ENCODE peak calls at places on chromosomes 6 and 20, in six cellular contexts. N, H, Q, T, Y and X are unnamed samples. For H3K9me3, the result is how much of the 10 kb centered on the place peaks cover.

GRCh38 chr6:28977351-28978136 is 27.6 kb downstream of the ZNF311 start:
- DNase-seq in N (no peak), H (peak), Q (no peak), T (no peak), Y (no peak), X (no peak)

GRCh38 chr6:4714961-4715501 is 61.2 kb upstream of the CDYL start:
- DNase-seq in N (no peak), H (no peak), Q (no peak), T (peak), Y (no peak), X (no peak)

GRCh38 chr6:157554747-157555146 is 173.8 kb downstream of the ZDHHC14 start:
- DNase-seq in N (no peak), H (no peak), Q (no peak), T (no peak), Y (no peak), X (no peak)

GRCh38 chr20:54630582-54630981 is 155.2 kb downstream of the DOK5 start:
- DNase-seq in N (no peak), H (no peak), Q (no peak), T (no peak), Y (no peak), X (no peak)

GRCh38 chr20:47792021-47792618 is 6.8 kb upstream of the SULF2 start:
- DNase-seq in N (no peak), H (peak), Q (no peak), T (no peak), Y (peak), X (no peak)

GRCh38 chr6:160992323-160993314 is 1.1 kb downstream of the MAP3K4 start:
- DNase-seq in N (peak), H (no peak), Q (peak), T (peak), Y (peak), X (peak)

GRCh38 chr20:48527771-48528170 is 300.0 kb downstream of the PREX1 start:
- DNase-seq in N (no peak), H (no peak), Q (no peak), T (peak), Y (no peak), X (no peak)

GRCh38 chr20:48556956-48557355 is 270.8 kb downstream of the PREX1 start:
- DNase-seq in N (no peak), H (no peak), Q (no peak), T (no peak), Y (no peak), X (no peak)

GRCh38 chr6:4804095-4804494 is 27.9 kb downstream of the CDYL start:
- DNase-seq in N (no peak), H (no peak), Q (no peak), T (no peak), Y (no peak), X (no peak)

GRCh38 chr20:58597021-58597940 is 53.8 kb upstream of the STX16 start:
- DNase-seq in N (no peak), H (no peak), Q (no peak), T (no peak), Y (peak), X (no peak)

GRCh38 chr20:35312348-35312747 is 20.1 kb upstream of the FAM83C start:
- DNase-seq in N (no peak), H (no peak), Q (no peak), T (no peak), Y (no peak), X (no peak)

GRCh38 chr6:39339557-39340555 is 17.4 kb upstream of the KCNK16 start:
- DNase-seq in N (no peak), H (peak), Q (no peak), T (no peak), Y (no peak), X (no peak)

GRCh38 chr20:23924751-23925150 is 45.2 kb upstream of the CST5 start:
- DNase-seq in N (no peak), H (no peak), Q (no peak), T (no peak), Y (no peak), X (no peak)

GRCh38 chr6:32181890-32182529 is 2.0 kb downstream of the AGER start:
- DNase-seq in N (no peak), H (no peak), Q (no peak), T (no peak), Y (no peak), X (no peak)

GRCh38 chr6:128990349-128990748 is 107.4 kb downstream of the LAMA2 start:
- DNase-seq in N (no peak), H (no peak), Q (no peak), T (no peak), Y (no peak), X (no peak)

GRCh38 chr6:16438677-16439615 is 200.6 kb downstream of the GMPR start:
- DNase-seq in N (no peak), H (no peak), Q (no peak), T (no peak), Y (no peak), X (no peak)

GRCh38 chr20:5191829-5192569 is 65.2 kb downstream of the CDS2 start:
- DNase-seq in N (peak), H (no peak), Q (peak), T (no peak), Y (no peak), X (no peak)

GRCh38 chr6:55674672-55675071 is 95.7 kb upstream of the HMGCLL1 start:
- DNase-seq in N (no peak), H (no peak), Q (no peak), T (no peak), Y (no peak), X (no peak)

GRCh38 chr6:128697392-128697689 is 176.9 kb upstream of the PTPRK start:
- DNase-seq in N (no peak), H (no peak), Q (no peak), T (no peak), Y (no peak), X (no peak)

GRCh38 chr6:147077251-147077650 is 127.0 kb upstream of the STXBP5 start:
- DNase-seq in N (no peak), H (peak), Q (no peak), T (no peak), Y (peak), X (no peak)

GRCh38 chr20:47314647-47315338 is 41.7 kb downstream of the ZMYND8 start:
- DNase-seq in N (no peak), H (no peak), Q (no peak), T (no peak), Y (no peak), X (no peak)

GRCh38 chr20:63284544-63284949 is 8.4 kb upstream of the COL20A1 start:
- DNase-seq in N (no peak), H (no peak), Q (no peak), T (no peak), Y (no peak), X (no peak)

GRCh38 chr6:158876886-158877285 is 57.7 kb upstream of the EZR start:
- DNase-seq in N (no peak), H (no peak), Q (no peak), T (no peak), Y (no peak), X (no peak)

GRCh38 chr6:83852528-83853177 is 507 bp upstream of the RIPPLY2 start:
- DNase-seq in N (no peak), H (no peak), Q (no peak), T (no peak), Y (no peak), X (no peak)

GRCh38 chr6:101608724-101609123 is 215.2 kb downstream of the GRIK2 start:
- DNase-seq in N (no peak), H (no peak), Q (no peak), T (no peak), Y (no peak), X (no peak)

GRCh38 chr20:1467355-1468116 is 887 bp upstream of the NSFL1C start:
- DNase-seq in N (no peak), H (peak), Q (no peak), T (peak), Y (no peak), X (no peak)

GRCh38 chr6:151004415-151005024 is 139.0 kb downstream of the MTHFD1L start:
- DNase-seq in N (no peak), H (no peak), Q (no peak), T (no peak), Y (no peak), X (no peak)

GRCh38 chr6:144215402-144215931 is 65.2 kb downstream of the STX11 start:
- DNase-seq in N (no peak), H (peak), Q (no peak), T (no peak), Y (peak), X (peak)

GRCh38 chr6:3228046-3228671 is 706 bp upstream of the TUBB2B start:
- DNase-seq in N (no peak), H (no peak), Q (no peak), T (peak), Y (no peak), X (no peak)

GRCh38 chr6:15922510-15923307 is 206.2 kb upstream of the MYLIP start:
- DNase-seq in N (no peak), H (no peak), Q (no peak), T (no peak), Y (no peak), X (no peak)

GRCh38 chr6:23841116-23841515 is 284.9 kb upstream of the NRSN1 start:
- DNase-seq in N (no peak), H (no peak), Q (no peak), T (no peak), Y (no peak), X (no peak)

GRCh38 chr6:100466410-100467143 is 1.9 kb upstream of the SIM1 start:
- DNase-seq in N (no peak), H (no peak), Q (no peak), T (no peak), Y (no peak), X (no peak)

GRCh38 chr6:100463685-100464161 is 998 bp downstream of the SIM1 start:
- DNase-seq in N (no peak), H (no peak), Q (no peak), T (no peak), Y (no peak), X (no peak)

GRCh38 chr6:100464162-100464851 is 414 bp downstream of the SIM1 start:
- DNase-seq in N (no peak), H (no peak), Q (no peak), T (peak), Y (no peak), X (no peak)

GRCh38 chr6:100465701-100466409 is 1.1 kb upstream of the SIM1 start:
- DNase-seq in N (no peak), H (no peak), Q (no peak), T (no peak), Y (no peak), X (no peak)

DNA sequence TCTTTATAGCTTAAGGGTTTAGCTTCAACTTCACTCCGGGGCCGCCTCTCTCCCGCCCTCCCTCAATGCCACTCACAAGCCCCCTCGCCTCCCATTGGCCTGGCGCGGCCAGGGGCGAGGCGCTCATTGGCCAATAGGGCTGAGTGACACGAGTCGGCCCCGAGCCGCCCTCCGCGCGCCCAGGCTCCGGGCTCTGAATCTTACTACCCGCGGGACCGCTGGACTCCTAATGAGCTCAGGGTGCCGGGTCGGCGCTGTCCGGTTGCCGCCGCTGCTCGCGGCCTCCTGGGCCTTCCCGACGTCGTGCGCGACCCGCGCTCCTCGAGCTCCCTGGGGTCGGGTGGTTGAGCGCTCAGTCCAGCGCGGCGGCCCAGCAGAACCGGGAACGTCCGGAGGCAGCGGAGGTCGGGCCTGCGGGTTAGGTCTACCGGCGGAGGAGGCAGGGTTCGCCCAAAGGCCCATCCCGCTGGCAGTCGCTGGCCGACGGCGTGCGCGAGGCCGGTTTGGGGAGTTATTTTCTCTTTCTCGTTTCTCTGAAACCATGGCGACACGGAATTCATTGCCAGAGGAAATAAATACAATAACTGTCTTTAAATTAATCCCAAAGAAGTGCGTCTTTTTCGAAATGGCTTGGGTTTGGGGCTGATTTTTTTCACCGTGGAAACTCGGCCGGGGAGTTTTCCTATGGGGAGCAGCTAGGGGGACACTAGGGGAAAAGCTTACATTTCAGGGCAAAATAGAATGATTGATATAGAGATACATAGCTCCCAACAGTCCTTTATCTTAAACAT is at the start of gene SIM1:
- DNase-seq in N (no peak), H (no peak), Q (no peak), T (peak), Y (peak), X (no peak)
- H3K9me3 ChIP-seq in N (under half), H (under half), Q (under half), T (under half), Y (under half), X (under half)

GRCh38 chr6:168598251-168599117 is 157.5 kb downstream of the SMOC2 start:
- DNase-seq in N (no peak), H (no peak), Q (no peak), T (no peak), Y (no peak), X (no peak)
- H3K9me3 ChIP-seq in N (under half), H (under half), Q (under half), T (under half), Y (under half), X (under half)

DNA sequence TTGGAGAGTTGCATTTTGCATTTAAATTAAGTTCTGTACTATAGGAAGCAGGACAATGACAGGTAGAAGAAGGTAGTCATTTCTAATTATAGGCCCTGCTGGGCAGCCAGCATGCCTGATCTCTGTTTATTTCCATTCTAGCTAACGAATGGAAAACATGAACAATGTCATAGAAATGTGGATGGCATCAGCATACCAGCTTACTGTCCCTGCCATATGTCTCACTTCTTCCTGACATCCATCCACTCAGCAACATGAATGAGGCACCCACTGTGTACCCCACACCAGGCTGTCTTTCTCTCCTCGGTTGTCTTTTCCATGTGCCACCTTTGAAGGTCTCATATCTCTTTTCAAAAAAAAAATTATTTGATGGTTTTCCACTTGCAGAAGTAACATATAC is 11.1 kb downstream of the ADTRP start:
- DNase-seq in N (no peak), H (no peak), Q (no peak), T (no peak), Y (no peak), X (no peak)
- H3K9me3 ChIP-seq in N (under half), H (under half), Q (under half), T (under half), Y (under half), X (under half)

DNA sequence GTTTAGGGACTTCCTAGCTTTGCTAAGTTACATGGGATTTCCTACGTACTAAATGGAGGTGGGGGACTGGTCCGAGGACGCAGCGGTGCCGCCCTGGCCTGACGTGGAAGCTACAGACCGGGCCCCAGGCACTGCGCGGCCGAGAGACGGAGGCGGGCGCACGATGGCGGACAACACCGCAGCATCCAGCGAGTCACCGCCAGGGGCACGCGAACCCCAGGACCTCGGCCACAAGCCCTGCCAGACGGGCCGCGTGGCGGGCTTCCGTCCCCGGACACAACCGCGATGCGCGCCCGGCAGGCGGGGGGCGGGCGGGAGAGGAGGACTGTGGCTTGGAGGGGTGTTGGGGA is 1516.9 kb upstream of the DEFB115 start:
- DNase-seq in N (no peak), H (no peak), Q (no peak), T (no peak), Y (no peak), X (no peak)
- H3K9me3 ChIP-seq in N (under half), H (under half), Q (under half), T (half or more), Y (half or more), X (under half)

GRCh38 chr6:36150283-36150682 is 20.0 kb downstream of the MAPK13 start:
- DNase-seq in N (no peak), H (no peak), Q (no peak), T (no peak), Y (no peak), X (no peak)
- H3K9me3 ChIP-seq in N (under half), H (under half), Q (under half), T (under half), Y (under half), X (under half)

GRCh38 chr6:145723646-145724045 is 11.7 kb downstream of the EPM2A start:
- DNase-seq in N (no peak), H (no peak), Q (no peak), T (no peak), Y (no peak), X (no peak)

GRCh38 chr6:145731432-145731831 is 3.9 kb downstream of the EPM2A start:
- DNase-seq in N (no peak), H (no peak), Q (no peak), T (no peak), Y (no peak), X (no peak)

GRCh38 chr6:145729887-145730286 is 5.4 kb downstream of the EPM2A start:
- DNase-seq in N (no peak), H (no peak), Q (no peak), T (no peak), Y (no peak), X (no peak)

GRCh38 chr6:145728986-145729385 is 6.3 kb downstream of the EPM2A start:
- DNase-seq in N (no peak), H (no peak), Q (no peak), T (no peak), Y (no peak), X (no peak)

GRCh38 chr6:145727817-145728388 is 7.4 kb downstream of the EPM2A start:
- DNase-seq in N (no peak), H (no peak), Q (no peak), T (no peak), Y (no peak), X (no peak)
- H3K9me3 ChIP-seq in N (under half), H (under half), Q (under half), T (under half), Y (under half), X (under half)

DNA sequence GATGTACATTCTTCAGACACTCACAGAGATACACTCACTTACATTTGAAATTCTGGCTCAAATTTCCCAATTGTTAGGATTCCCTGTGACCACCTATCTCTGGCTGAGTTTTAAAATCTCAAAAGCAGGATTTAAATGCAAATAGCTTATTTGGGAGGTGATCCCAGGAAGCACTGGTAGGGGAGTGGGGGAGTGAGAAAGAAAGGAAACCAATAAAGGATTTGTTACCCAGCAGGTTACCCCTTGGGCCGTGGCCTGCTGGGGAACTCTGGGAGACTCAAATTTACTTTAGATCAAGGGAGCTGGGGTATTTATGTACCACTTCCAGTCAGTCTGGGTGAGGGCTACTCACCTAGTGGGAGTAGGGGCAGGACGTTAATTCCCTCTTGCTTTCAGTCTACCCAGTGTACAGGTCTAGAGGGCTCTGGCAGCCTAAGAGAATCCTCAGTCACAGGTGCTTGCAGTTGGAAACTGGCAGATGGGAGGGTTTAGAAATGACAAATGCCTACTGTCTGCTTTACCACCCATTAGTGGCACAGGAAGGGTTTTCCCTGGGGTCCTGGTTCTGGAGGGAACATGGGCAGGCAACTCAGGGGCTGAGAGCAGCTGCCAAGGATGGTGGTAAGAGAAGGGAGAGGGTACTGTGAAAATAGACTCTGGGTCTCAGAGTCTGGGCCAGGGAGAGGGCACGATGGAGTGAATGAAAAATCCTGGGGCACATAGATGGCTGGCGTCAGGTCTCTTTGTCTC is 103.7 kb downstream of the TCP11 start:
- DNase-seq in N (no peak), H (no peak), Q (no peak), T (no peak), Y (no peak), X (no peak)
- H3K9me3 ChIP-seq in N (under half), H (under half), Q (under half), T (under half), Y (under half), X (under half)

DNA sequence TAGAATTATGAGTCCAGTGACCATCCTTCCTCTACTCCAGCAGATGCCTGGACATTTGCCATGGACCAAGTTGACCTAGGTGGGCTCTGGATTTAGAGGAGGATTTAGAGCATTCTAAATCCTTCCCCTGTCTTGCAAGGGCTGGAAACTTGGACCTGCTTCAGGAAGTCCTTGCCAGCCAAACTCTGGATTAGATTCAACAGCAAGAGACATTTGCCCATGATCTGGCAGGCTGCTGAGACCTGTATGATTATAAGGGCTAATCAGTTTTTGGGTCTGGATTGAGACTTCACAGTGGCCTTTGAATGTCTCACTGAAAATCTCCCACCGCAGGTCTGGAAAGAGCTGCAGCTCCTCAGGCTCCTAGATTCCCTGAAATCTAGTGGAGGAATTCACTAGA is 13.1 kb upstream of the HDGFL1 start:
- DNase-seq in N (no peak), H (no peak), Q (no peak), T (no peak), Y (no peak), X (no peak)
- H3K9me3 ChIP-seq in N (under half), H (under half), Q (under half), T (under half), Y (under half), X (under half)

GRCh38 chr20:59611286-59611685 is 6.9 kb downstream of the PHACTR3 start:
- DNase-seq in N (no peak), H (no peak), Q (no peak), T (no peak), Y (peak), X (no peak)
- H3K9me3 ChIP-seq in N (under half), H (under half), Q (under half), T (half or more), Y (under half), X (under half)

DNA sequence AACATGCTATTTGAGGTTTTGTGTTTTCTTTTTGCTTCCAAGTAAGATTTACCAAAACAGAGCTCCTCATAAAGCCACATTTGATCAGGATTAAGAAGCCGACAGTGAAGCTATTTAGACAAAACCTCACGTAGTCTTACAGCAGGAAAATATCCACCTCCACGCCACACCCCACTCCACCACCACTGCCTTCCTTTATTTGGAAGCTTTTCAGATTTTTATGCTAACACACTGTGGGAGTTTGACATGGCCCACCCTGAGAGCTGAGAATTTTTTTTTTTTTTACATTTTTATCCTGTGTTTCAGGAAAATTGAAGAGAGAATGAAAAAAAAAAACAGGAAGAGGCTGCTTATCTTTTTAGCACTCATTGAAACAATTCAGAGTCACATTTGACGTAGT is 104.8 kb upstream of the MC3R start:
- DNase-seq in N (no peak), H (no peak), Q (no peak), T (no peak), Y (no peak), X (no peak)
- H3K9me3 ChIP-seq in N (under half), H (under half), Q (under half), T (half or more), Y (under half), X (under half)